ENCODE peak calls at places on chromosomes 2 and 18, in five cellular contexts. One of them, this sample, is unnamed.

GRCh38 chr2:238910751-238911351 is 63.0 kb downstream of the TWIST2 start:
- DNase-seq in fibroblast of mammary gland: no peak
- DNase-seq in osteocyte: no peak
- DNase-seq in AG09319: no peak
- DNase-seq in PC-3: peak
- DNase-seq in this sample: no peak

GRCh38 chr2:36618381-36618780 is 20.4 kb upstream of the FEZ2 start:
- DNase-seq in fibroblast of mammary gland: peak
- DNase-seq in osteocyte: no peak
- DNase-seq in AG09319: no peak
- DNase-seq in PC-3: peak
- DNase-seq in this sample: no peak

GRCh38 chr2:11750917-11751316 is 4.5 kb downstream of the LPIN1 start:
- DNase-seq in fibroblast of mammary gland: no peak
- DNase-seq in osteocyte: no peak
- DNase-seq in AG09319: no peak
- DNase-seq in PC-3: no peak
- DNase-seq in this sample: no peak

GRCh38 chr2:134588556-134588955 is 130.2 kb downstream of the TMEM163 start:
- DNase-seq in fibroblast of mammary gland: no peak
- DNase-seq in osteocyte: no peak
- DNase-seq in AG09319: no peak
- DNase-seq in PC-3: no peak
- DNase-seq in this sample: no peak

GRCh38 chr2:224973112-224974016 is 68.9 kb downstream of the DOCK10 start:
- DNase-seq in fibroblast of mammary gland: no peak
- DNase-seq in osteocyte: no peak
- DNase-seq in AG09319: no peak
- DNase-seq in PC-3: peak
- DNase-seq in this sample: peak

GRCh38 chr2:180040146-180040925 is 33.2 kb upstream of the CWC22 start:
- DNase-seq in fibroblast of mammary gland: peak
- DNase-seq in osteocyte: no peak
- DNase-seq in AG09319: peak
- DNase-seq in PC-3: peak
- DNase-seq in this sample: no peak

GRCh38 chr2:26989156-26989555 is 18.7 kb downstream of the MAPRE3 start:
- DNase-seq in fibroblast of mammary gland: peak
- DNase-seq in osteocyte: no peak
- DNase-seq in AG09319: no peak
- DNase-seq in PC-3: peak
- DNase-seq in this sample: no peak

GRCh38 chr2:226466589-226466988 is 333.0 kb downstream of the IRS1 start:
- DNase-seq in fibroblast of mammary gland: no peak
- DNase-seq in osteocyte: no peak
- DNase-seq in AG09319: no peak
- DNase-seq in PC-3: no peak
- DNase-seq in this sample: no peak

DNA sequence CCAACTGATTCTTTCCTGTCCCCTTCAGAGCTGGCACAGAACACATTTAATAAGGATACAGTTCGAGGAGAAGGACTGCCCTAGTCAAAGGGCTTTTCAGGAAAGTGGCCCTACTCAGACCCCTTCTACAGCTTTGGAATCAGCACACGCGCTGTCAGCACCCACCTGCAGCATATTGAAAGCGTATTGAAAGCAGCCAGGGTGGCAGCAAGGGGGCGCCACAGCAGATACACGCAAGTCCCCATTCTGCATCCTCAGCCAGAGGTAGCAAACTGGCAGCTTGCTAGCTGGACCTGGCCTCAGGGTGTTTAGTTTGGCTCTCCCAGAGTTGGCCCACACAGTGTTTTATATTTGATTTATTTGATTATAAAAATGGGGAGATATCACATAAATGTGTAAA is 101.0 kb upstream of the NT5C1B start:
- DNase-seq in fibroblast of mammary gland: no peak
- DNase-seq in osteocyte: no peak
- DNase-seq in AG09319: no peak
- DNase-seq in PC-3: no peak
- DNase-seq in this sample: no peak
- TF ChIP-seq CTCF in fibroblast of mammary gland: peak
- TF ChIP-seq CTCF in osteocyte: peak
- TF ChIP-seq CTCF in AG09319: no peak
- TF ChIP-seq CTCF in PC-3: peak
- TF ChIP-seq CTCF in this sample: no peak

GRCh38 chr18:6401687-6402086 is 13.0 kb downstream of the L3MBTL4 start:
- DNase-seq in fibroblast of mammary gland: no peak
- DNase-seq in osteocyte: no peak
- DNase-seq in AG09319: no peak
- DNase-seq in PC-3: no peak
- DNase-seq in this sample: no peak
- TF ChIP-seq CTCF in fibroblast of mammary gland: no peak
- TF ChIP-seq CTCF in osteocyte: no peak
- TF ChIP-seq CTCF in AG09319: no peak
- TF ChIP-seq CTCF in PC-3: peak
- TF ChIP-seq CTCF in this sample: no peak

GRCh38 chr18:29436459-29436858 is 1259.5 kb upstream of the CDH2 start:
- DNase-seq in fibroblast of mammary gland: no peak
- DNase-seq in osteocyte: no peak
- DNase-seq in AG09319: no peak
- DNase-seq in PC-3: no peak
- DNase-seq in this sample: no peak
- TF ChIP-seq CTCF in fibroblast of mammary gland: no peak
- TF ChIP-seq CTCF in osteocyte: no peak
- TF ChIP-seq CTCF in AG09319: no peak
- TF ChIP-seq CTCF in PC-3: peak
- TF ChIP-seq CTCF in this sample: no peak

DNA sequence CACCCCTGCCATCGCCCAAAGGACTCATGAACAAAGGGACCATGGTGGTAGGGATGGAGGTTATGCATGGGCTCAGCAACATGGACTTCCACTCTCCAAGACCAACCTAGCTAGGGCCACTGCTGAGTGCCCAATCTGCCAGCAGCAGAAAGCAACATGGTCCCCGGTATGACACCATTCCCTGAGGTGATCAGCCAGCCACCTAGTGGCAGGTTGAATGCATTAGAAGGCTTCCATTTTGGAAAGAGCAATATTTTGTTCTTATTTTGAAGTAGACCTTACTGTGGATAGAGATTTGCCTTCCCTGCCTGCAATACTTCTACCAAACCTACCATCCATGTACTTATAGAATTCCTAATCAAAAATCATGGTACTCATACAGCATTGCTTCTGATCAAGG is 99.8 kb downstream of the METTL4 start:
- DNase-seq in fibroblast of mammary gland: no peak
- DNase-seq in osteocyte: no peak
- DNase-seq in AG09319: no peak
- DNase-seq in PC-3: peak
- DNase-seq in this sample: no peak
- TF ChIP-seq CTCF in fibroblast of mammary gland: peak
- TF ChIP-seq CTCF in osteocyte: no peak
- TF ChIP-seq CTCF in AG09319: no peak
- TF ChIP-seq CTCF in PC-3: peak
- TF ChIP-seq CTCF in this sample: no peak

GRCh38 chr2:66030553-66030952 is 404.4 kb upstream of the MEIS1 start:
- DNase-seq in fibroblast of mammary gland: peak
- DNase-seq in osteocyte: no peak
- DNase-seq in AG09319: no peak
- DNase-seq in PC-3: peak
- DNase-seq in this sample: no peak
- TF ChIP-seq CTCF in fibroblast of mammary gland: peak
- TF ChIP-seq CTCF in osteocyte: no peak
- TF ChIP-seq CTCF in AG09319: no peak
- TF ChIP-seq CTCF in PC-3: peak
- TF ChIP-seq CTCF in this sample: no peak

GRCh38 chr2:145530653-145531052 is 1010.7 kb upstream of the ZEB2 start:
- DNase-seq in fibroblast of mammary gland: peak
- DNase-seq in osteocyte: no peak
- DNase-seq in AG09319: no peak
- DNase-seq in PC-3: peak
- DNase-seq in this sample: no peak
- TF ChIP-seq CTCF in fibroblast of mammary gland: no peak
- TF ChIP-seq CTCF in osteocyte: no peak
- TF ChIP-seq CTCF in AG09319: no peak
- TF ChIP-seq CTCF in PC-3: no peak
- TF ChIP-seq CTCF in this sample: no peak

DNA sequence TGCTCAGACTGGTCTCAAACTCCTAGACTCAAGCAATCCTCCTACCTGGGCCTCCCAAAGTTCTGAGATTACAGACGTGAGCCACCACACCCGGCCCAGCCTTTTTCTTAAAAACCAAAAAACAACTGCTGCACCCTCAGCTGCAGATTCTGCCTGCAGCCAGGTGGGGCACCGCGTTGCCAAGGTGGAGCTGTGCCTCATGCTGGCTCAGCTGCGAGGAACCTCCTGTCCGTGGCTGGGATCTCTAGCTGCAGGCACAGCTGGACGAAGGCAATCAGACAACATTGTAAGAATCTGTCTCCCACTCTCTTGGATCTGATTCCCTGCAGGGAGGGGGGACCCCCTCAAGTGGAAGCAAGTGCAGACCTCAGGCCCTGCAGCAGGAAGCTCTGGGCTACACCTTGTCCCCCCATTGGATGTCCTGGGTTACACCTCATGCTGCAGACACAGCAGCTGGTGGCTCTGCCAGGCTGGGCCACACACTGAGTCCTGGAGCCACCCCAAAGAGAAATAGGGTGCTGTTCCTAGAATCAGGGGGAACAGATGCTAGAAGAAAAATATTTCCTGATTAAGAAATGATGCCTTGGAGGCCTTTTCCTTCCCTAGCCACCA is 24.1 kb downstream of the CIDEA start:
- DNase-seq in fibroblast of mammary gland: no peak
- DNase-seq in osteocyte: no peak
- DNase-seq in AG09319: no peak
- DNase-seq in PC-3: peak
- DNase-seq in this sample: no peak
- TF ChIP-seq CTCF in fibroblast of mammary gland: no peak
- TF ChIP-seq CTCF in osteocyte: peak
- TF ChIP-seq CTCF in AG09319: no peak
- TF ChIP-seq CTCF in PC-3: peak
- TF ChIP-seq CTCF in this sample: no peak

GRCh38 chr2:106359512-106359911 is 108.7 kb downstream of the RGPD3 start:
- DNase-seq in fibroblast of mammary gland: no peak
- DNase-seq in osteocyte: no peak
- DNase-seq in AG09319: no peak
- DNase-seq in PC-3: no peak
- DNase-seq in this sample: no peak
- TF ChIP-seq CTCF in fibroblast of mammary gland: no peak
- TF ChIP-seq CTCF in osteocyte: no peak
- TF ChIP-seq CTCF in AG09319: no peak
- TF ChIP-seq CTCF in PC-3: no peak
- TF ChIP-seq CTCF in this sample: no peak

GRCh38 chr2:18243831-18244230 is 316.6 kb downstream of the RDH14 start:
- DNase-seq in fibroblast of mammary gland: no peak
- DNase-seq in osteocyte: no peak
- DNase-seq in AG09319: no peak
- DNase-seq in PC-3: no peak
- DNase-seq in this sample: no peak

GRCh38 chr2:18244840-18245239 is 315.6 kb downstream of the RDH14 start:
- DNase-seq in fibroblast of mammary gland: no peak
- DNase-seq in osteocyte: no peak
- DNase-seq in AG09319: no peak
- DNase-seq in PC-3: no peak
- DNase-seq in this sample: no peak

GRCh38 chr2:18247282-18248110 is 313.0 kb downstream of the RDH14 start:
- DNase-seq in fibroblast of mammary gland: no peak
- DNase-seq in osteocyte: no peak
- DNase-seq in AG09319: no peak
- DNase-seq in PC-3: peak
- DNase-seq in this sample: no peak

GRCh38 chr2:18242716-18243115 is 317.7 kb downstream of the RDH14 start:
- DNase-seq in fibroblast of mammary gland: no peak
- DNase-seq in osteocyte: no peak
- DNase-seq in AG09319: no peak
- DNase-seq in PC-3: no peak
- DNase-seq in this sample: no peak

GRCh38 chr2:18245375-18245774 is 315.1 kb downstream of the RDH14 start:
- DNase-seq in fibroblast of mammary gland: no peak
- DNase-seq in osteocyte: no peak
- DNase-seq in AG09319: no peak
- DNase-seq in PC-3: no peak
- DNase-seq in this sample: no peak
- TF ChIP-seq CTCF in fibroblast of mammary gland: no peak
- TF ChIP-seq CTCF in osteocyte: no peak
- TF ChIP-seq CTCF in AG09319: no peak
- TF ChIP-seq CTCF in PC-3: no peak
- TF ChIP-seq CTCF in this sample: no peak

GRCh38 chr2:20526146-20526545 is 79.3 kb downstream of the RHOB start:
- DNase-seq in fibroblast of mammary gland: no peak
- DNase-seq in osteocyte: no peak
- DNase-seq in AG09319: no peak
- DNase-seq in PC-3: no peak
- DNase-seq in this sample: no peak

GRCh38 chr2:20524412-20525040 is 77.7 kb downstream of the RHOB start:
- DNase-seq in fibroblast of mammary gland: peak
- DNase-seq in osteocyte: no peak
- DNase-seq in AG09319: no peak
- DNase-seq in PC-3: no peak
- DNase-seq in this sample: no peak

GRCh38 chr2:20523798-20524197 is 76.9 kb downstream of the RHOB start:
- DNase-seq in fibroblast of mammary gland: no peak
- DNase-seq in osteocyte: no peak
- DNase-seq in AG09319: no peak
- DNase-seq in PC-3: no peak
- DNase-seq in this sample: no peak

GRCh38 chr2:20526666-20527065 is 79.8 kb downstream of the RHOB start:
- DNase-seq in fibroblast of mammary gland: peak
- DNase-seq in osteocyte: no peak
- DNase-seq in AG09319: no peak
- DNase-seq in PC-3: no peak
- DNase-seq in this sample: no peak

GRCh38 chr2:20525041-20526035 is 78.5 kb downstream of the RHOB start:
- DNase-seq in fibroblast of mammary gland: peak
- DNase-seq in osteocyte: no peak
- DNase-seq in AG09319: peak
- DNase-seq in PC-3: peak
- DNase-seq in this sample: no peak
- TF ChIP-seq CTCF in fibroblast of mammary gland: no peak
- TF ChIP-seq CTCF in osteocyte: no peak
- TF ChIP-seq CTCF in AG09319: no peak
- TF ChIP-seq CTCF in PC-3: peak
- TF ChIP-seq CTCF in this sample: no peak